ENCODE peak calls at places on chromosomes 5 and 9, in eight cellular contexts. A, F, M, K, I, Z, R and U are unnamed samples.
A peak's percentile ranks its signal among the peaks of the same experiment; 100 is the strongest.

GRCh38 chr5:102834438-102834964 is 79.4 kb downstream of the PAM start:
- DNase-seq in A (peak; percentile 32), F (no peak), M (no peak), K (no peak), I (no peak), Z (no peak), R (no peak), U (no peak)

GRCh38 chr9:133505901-133506652 is 18.7 kb downstream of the MYMK start:
- DNase-seq in A (no peak), F (no peak), M (no peak), K (peak; percentile 72), I (no peak), Z (peak; percentile 79), R (no peak), U (no peak)

GRCh38 chr9:104339692-104340091 is 164.4 kb upstream of the OR13F1 start:
- DNase-seq in A (no peak), F (no peak), M (no peak), K (peak; percentile 9), I (no peak), Z (no peak), R (no peak), U (no peak)

GRCh38 chr5:140239939-140240700 is 62.8 kb downstream of the PFDN1 start:
- DNase-seq in A (peak; percentile 3), F (no peak), M (peak; percentile 76), K (peak; percentile 73), I (no peak), Z (peak; percentile 57), R (peak; percentile 28), U (no peak)

GRCh38 chr9:125867752-125868400 is 120.7 kb downstream of the PBX3 start:
- DNase-seq in A (no peak), F (peak; percentile 15), M (no peak), K (peak; percentile 84), I (no peak), Z (no peak), R (no peak), U (no peak)

GRCh38 chr9:113572076-113572861 is 108.7 kb downstream of the RGS3 start:
- DNase-seq in A (no peak), F (no peak), M (no peak), K (no peak), I (no peak), Z (no peak), R (no peak), U (no peak)

GRCh38 chr5:33579789-33580188 is 139.0 kb downstream of the TARS1 start:
- DNase-seq in A (no peak), F (no peak), M (no peak), K (no peak), I (no peak), Z (no peak), R (no peak), U (no peak)

GRCh38 chr5:150665044-150665443 is 4.0 kb downstream of the MYOZ3 start:
- DNase-seq in A (no peak), F (no peak), M (no peak), K (no peak), I (no peak), Z (no peak), R (no peak), U (no peak)

GRCh38 chr5:54753034-54753433 is 232.4 kb downstream of the ESM1 start:
- DNase-seq in A (peak; percentile 49), F (no peak), M (no peak), K (peak; percentile 59), I (no peak), Z (no peak), R (no peak), U (no peak)

GRCh38 chr9:126852289-126852688 is 8.2 kb upstream of the ZBTB34 start:
- DNase-seq in A (no peak), F (no peak), M (peak; percentile 46), K (no peak), I (no peak), Z (no peak), R (no peak), U (no peak)